ENCODE peak calls at places on chromosomes 2 and 18, in five cellular contexts. P, S, Y, G and J are unnamed samples.

GRCh38 chr18:32576296-32576916 is 105.7 kb upstream of the GAREM1 start:
- DNase-seq in P (no peak), S (no peak), Y (peak; percentile 1), G (no peak), J (peak; percentile 40)

GRCh38 chr2:144430722-144431163 is 89.2 kb downstream of the ZEB2 start:
- DNase-seq in P (no peak), S (no peak), Y (peak; percentile 76), G (no peak), J (no peak)

GRCh38 chr2:20620696-20621365 is 30.1 kb downstream of the HS1BP3 start:
- DNase-seq in P (no peak), S (no peak), Y (no peak), G (peak; percentile 54), J (peak; percentile 19)

GRCh38 chr2:74700643-74701377 is 46.8 kb downstream of the SEMA4F start:
- DNase-seq in P (no peak), S (no peak), Y (no peak), G (no peak), J (no peak)

GRCh38 chr2:164761737-164762460 is 79.7 kb downstream of the COBLL1 start:
- DNase-seq in P (no peak), S (no peak), Y (no peak), G (no peak), J (no peak)

GRCh38 chr2:18518116-18519111 is 42.0 kb downstream of the RDH14 start:
- DNase-seq in P (no peak), S (no peak), Y (peak; percentile 69), G (no peak), J (no peak)

GRCh38 chr2:70793450-70793849 is 3.0 kb upstream of the FIGLA start:
- DNase-seq in P (no peak), S (no peak), Y (no peak), G (no peak), J (no peak)

GRCh38 chr2:137168564-137168963 is 403.2 kb downstream of the THSD7B start:
- DNase-seq in P (no peak), S (no peak), Y (peak; percentile 58), G (no peak), J (no peak)

GRCh38 chr18:75041586-75041985 is 167.4 kb downstream of the PTGR3 start:
- DNase-seq in P (no peak), S (no peak), Y (peak; percentile 28), G (no peak), J (no peak)

GRCh38 chr18:1965016-1965415 is 606.3 kb downstream of the METTL4 start:
- DNase-seq in P (no peak), S (no peak), Y (no peak), G (no peak), J (no peak)

GRCh38 chr2:45275235-45275805 is 266.1 kb upstream of the SIX2 start:
- DNase-seq in P (no peak), S (no peak), Y (peak; percentile 55), G (no peak), J (no peak)

GRCh38 chr2:168641636-168642035 is 160.8 kb upstream of the NOSTRIN start:
- DNase-seq in P (no peak), S (no peak), Y (peak; percentile 27), G (no peak), J (no peak)

GRCh38 chr2:96602330-96602823 is 35.7 kb downstream of the KANSL3 start:
- DNase-seq in P (no peak), S (no peak), Y (no peak), G (no peak), J (no peak)
- TF ChIP-seq CTCF in P (no peak), S (peak; percentile 17), Y (no peak), G (peak; percentile 12), J (no peak)

GRCh38 chr18:29439398-29439797 is 1262.5 kb upstream of the CDH2 start:
- DNase-seq in P (no peak), S (no peak), Y (no peak), G (no peak), J (no peak)
- TF ChIP-seq CTCF in P (peak; percentile 16), S (no peak), Y (no peak), G (no peak), J (no peak)

DNA sequence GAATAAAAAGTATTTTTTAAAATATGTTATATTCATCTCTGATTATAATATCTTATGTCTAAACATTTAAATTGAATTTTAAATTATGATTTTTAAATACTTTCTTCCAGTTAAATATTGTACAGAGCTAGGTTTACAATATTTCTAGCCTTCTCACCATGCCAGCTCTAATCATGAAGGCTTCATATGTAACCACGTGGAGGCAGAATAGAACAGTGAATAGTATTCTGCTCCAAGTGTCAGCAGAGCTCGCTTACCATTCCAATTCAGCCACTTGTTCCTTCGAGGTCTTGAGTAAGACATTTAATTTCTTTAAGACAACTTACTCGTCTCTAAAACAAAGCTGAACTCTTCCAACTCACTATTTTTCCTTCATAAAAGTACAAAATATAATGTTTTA is 871.8 kb downstream of the SUCLG1 start:
- DNase-seq in P (no peak), S (no peak), Y (no peak), G (no peak), J (no peak)
- TF ChIP-seq CTCF in P (no peak), S (no peak), Y (no peak), G (no peak), J (no peak)

DNA sequence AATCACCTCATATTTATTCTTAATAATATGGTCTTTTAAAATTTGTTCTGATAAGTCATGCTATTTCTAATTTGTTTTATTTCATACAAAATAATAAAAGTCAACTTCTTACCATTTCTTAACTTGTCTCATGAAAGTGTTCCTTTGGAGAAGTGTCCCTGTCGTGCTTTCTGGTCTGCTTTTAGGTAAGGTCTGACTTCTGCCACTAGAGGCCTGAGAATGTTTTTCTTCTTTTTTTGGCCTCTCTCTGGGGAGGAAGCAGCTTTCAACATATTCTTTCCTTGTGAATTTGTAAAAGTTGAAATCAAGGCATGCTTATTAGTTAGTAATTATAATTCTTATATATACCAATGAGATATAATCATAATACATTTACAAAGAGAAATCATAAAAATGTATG is 39.4 kb downstream of the MAP2 start:
- DNase-seq in P (no peak), S (no peak), Y (no peak), G (no peak), J (no peak)
- TF ChIP-seq CTCF in P (peak; percentile 48), S (peak; percentile 31), Y (no peak), G (peak; percentile 17), J (peak; percentile 35)

GRCh38 chr2:157572725-157573124 is 55.9 kb downstream of the ACVR1C start:
- DNase-seq in P (no peak), S (no peak), Y (no peak), G (no peak), J (no peak)
- TF ChIP-seq CTCF in P (peak; percentile 56), S (no peak), Y (peak; percentile 4), G (peak; percentile 27), J (peak; percentile 65)

GRCh38 chr2:126643431-126643830 is 12.5 kb upstream of the GYPC start:
- DNase-seq in P (no peak), S (peak; percentile 48), Y (no peak), G (no peak), J (no peak)
- TF ChIP-seq CTCF in P (no peak), S (peak; percentile 16), Y (no peak), G (no peak), J (no peak)

GRCh38 chr2:130875935-130876334 is 39.2 kb downstream of the ARHGEF4 start:
- DNase-seq in P (no peak), S (no peak), Y (no peak), G (peak; percentile 26), J (no peak)
- TF ChIP-seq CTCF in P (no peak), S (no peak), Y (no peak), G (no peak), J (no peak)

GRCh38 chr2:10978112-10978670 is 66.5 kb downstream of the KCNF1 start:
- DNase-seq in P (no peak), S (no peak), Y (no peak), G (no peak), J (no peak)
- TF ChIP-seq CTCF in P (no peak), S (no peak), Y (no peak), G (no peak), J (no peak)

GRCh38 chr18:58491113-58491696 is 137.7 kb downstream of the ALPK2 start:
- DNase-seq in P (no peak), S (no peak), Y (no peak), G (no peak), J (no peak)

GRCh38 chr18:58493516-58494253 is 135.2 kb downstream of the ALPK2 start:
- DNase-seq in P (peak; percentile 62), S (peak; percentile 86), Y (peak; percentile 94), G (peak; percentile 78), J (peak; percentile 78)

GRCh38 chr18:58493070-58493469 is 135.8 kb downstream of the ALPK2 start:
- DNase-seq in P (no peak), S (no peak), Y (no peak), G (no peak), J (no peak)

GRCh38 chr18:58491773-58492752 is 136.8 kb downstream of the ALPK2 start:
- DNase-seq in P (no peak), S (no peak), Y (no peak), G (no peak), J (no peak)

GRCh38 chr18:58490238-58490637 is 138.7 kb downstream of the ALPK2 start:
- DNase-seq in P (no peak), S (no peak), Y (no peak), G (no peak), J (no peak)
- TF ChIP-seq CTCF in P (no peak), S (no peak), Y (no peak), G (no peak), J (no peak)

GRCh38 chr2:101401906-101402305 is 14.6 kb upstream of the CREG2 start:
- DNase-seq in P (no peak), S (no peak), Y (no peak), G (no peak), J (no peak)
- TF ChIP-seq CTCF in P (peak; percentile 48), S (no peak), Y (no peak), G (no peak), J (peak; percentile 50)